ENCODE peak calls at places on chromosome 10, in five cellular contexts. J is NCI-H510A treated with DMSO at 0.1 percent for 48 hours; A is AML-193; C is Daoy; R is stimulated activated CD4-positive, alpha-beta T cell treated with anti-CD3 and anti-CD28 coated beads, Interleukin-1b, Interleukin-23, amount 100 ng/mL, for 24 hours. L is an unnamed sample.

GRCh38 chr10:43854042-43854441 is 205.4 kb upstream of the ZNF32 start:
- DNase-seq in J (no peak), A (no peak), C (peak), R (no peak), L (no peak)

GRCh38 chr10:28959850-28960501 is 282.7 kb downstream of the BAMBI start:
- DNase-seq in J (no peak), A (no peak), C (no peak), R (no peak), L (no peak)

GRCh38 chr10:113522460-113522859 is 30.4 kb upstream of the HABP2 start:
- DNase-seq in J (no peak), A (no peak), C (no peak), R (no peak), L (no peak)

GRCh38 chr10:132722391-132722790 is 63.6 kb downstream of the NKX6-2 start:
- DNase-seq in J (no peak), A (no peak), C (no peak), R (no peak), L (no peak)

GRCh38 chr10:78231930-78232329 is 198.3 kb downstream of the RPS24 start:
- DNase-seq in J (no peak), A (no peak), C (no peak), R (no peak), L (no peak)

GRCh38 chr10:17787087-17787942 is 21.8 kb upstream of the MRC1 start:
- DNase-seq in J (no peak), A (no peak), C (peak), R (no peak), L (no peak)

GRCh38 chr10:104809288-104810090 is 168.4 kb downstream of the SORCS3 start:
- DNase-seq in J (no peak), A (no peak), C (no peak), R (no peak), L (no peak)

GRCh38 chr10:60384708-60385398 is 4.8 kb downstream of the ANK3 start:
- DNase-seq in J (no peak), A (no peak), C (peak), R (no peak), L (peak)

GRCh38 chr10:53422223-53422888 is 649.8 kb upstream of the MBL2 start:
- DNase-seq in J (no peak), A (no peak), C (no peak), R (no peak), L (no peak)

GRCh38 chr10:114995468-114995867 is 57.5 kb downstream of the TRUB1 start:
- DNase-seq in J (peak), A (no peak), C (no peak), R (no peak), L (no peak)

GRCh38 chr10:76133597-76134255 is 702.3 kb downstream of the LRMDA start:
- DNase-seq in J (peak), A (no peak), C (no peak), R (no peak), L (no peak)

GRCh38 chr10:102785818-102786217 is 42.1 kb downstream of the WBP1L start:
- DNase-seq in J (no peak), A (no peak), C (no peak), R (no peak), L (no peak)

GRCh38 chr10:110483633-110484032 is 14.1 kb upstream of the DUSP5 start:
- DNase-seq in J (no peak), A (no peak), C (no peak), R (no peak), L (no peak)

GRCh38 chr10:122638106-122638505 is 61.5 kb downstream of the C10orf120 start:
- DNase-seq in J (no peak), A (no peak), C (no peak), R (no peak), L (no peak)

GRCh38 chr10:28806481-28806880 is 129.2 kb downstream of the BAMBI start:
- DNase-seq in J (no peak), A (no peak), C (no peak), R (no peak), L (no peak)

GRCh38 chr10:123967626-123968243 is 76.1 kb upstream of the CPXM2 start:
- DNase-seq in J (peak), A (peak), C (peak), R (peak), L (peak)

GRCh38 chr10:119358140-119358512 is 150.8 kb downstream of the GRK5 start:
- DNase-seq in J (no peak), A (no peak), C (no peak), R (no peak), L (no peak)

GRCh38 chr10:57015595-57016303 is 654.7 kb upstream of the ZWINT start:
- DNase-seq in J (peak), A (no peak), C (no peak), R (no peak), L (no peak)

GRCh38 chr10:17200035-17200884 is 1.2 kb downstream of the TRDMT1 start:
- DNase-seq in J (no peak), A (peak), C (no peak), R (no peak), L (no peak)

GRCh38 chr10:131485732-131486131 is 174.2 kb upstream of the TCERG1L start:
- DNase-seq in J (no peak), A (no peak), C (no peak), R (no peak), L (no peak)

GRCh38 chr10:33336606-33337334 is 2.3 kb upstream of the NRP1 start:
- DNase-seq in J (no peak), A (no peak), C (peak), R (no peak), L (no peak)

GRCh38 chr10:5944389-5945202 is 32.7 kb downstream of the IL15RA start:
- DNase-seq in J (no peak), A (no peak), C (peak), R (no peak), L (no peak)

GRCh38 chr10:11532329-11532728 is 79.1 kb downstream of the USP6NL start:
- DNase-seq in J (no peak), A (no peak), C (no peak), R (no peak), L (no peak)

GRCh38 chr10:8137726-8138125 is 83.2 kb downstream of the GATA3 start:
- DNase-seq in J (no peak), A (peak), C (no peak), R (no peak), L (no peak)

GRCh38 chr10:49769692-49770091 is 7.6 kb upstream of the OGDHL start:
- DNase-seq in J (no peak), A (no peak), C (no peak), R (no peak), L (no peak)

GRCh38 chr10:118467200-118467599 is 125.1 kb upstream of the FAM204A start:
- DNase-seq in J (no peak), A (no peak), C (no peak), R (no peak), L (no peak)

GRCh38 chr10:71295641-71296040 is 23.4 kb upstream of the SLC29A3 start:
- DNase-seq in J (no peak), A (no peak), C (no peak), R (no peak), L (no peak)

GRCh38 chr10:131090761-131091661 is 220.5 kb downstream of the TCERG1L start:
- DNase-seq in J (peak), A (no peak), C (peak), R (no peak), L (no peak)

GRCh38 chr10:79488303-79488702 is 24.0 kb upstream of the EIF5AL1 start:
- DNase-seq in J (no peak), A (no peak), C (peak), R (no peak), L (no peak)

GRCh38 chr10:80760914-80761371 is 223.2 kb downstream of the SH2D4B start:
- DNase-seq in J (no peak), A (no peak), C (no peak), R (no peak), L (no peak)

GRCh38 chr10:48476279-48476982 is 128.4 kb downstream of the ARHGAP22 start:
- DNase-seq in J (no peak), A (no peak), C (no peak), R (no peak), L (no peak)

GRCh38 chr10:85429126-85429525 is 937.5 kb downstream of the GRID1 start:
- DNase-seq in J (no peak), A (no peak), C (no peak), R (no peak), L (no peak)

GRCh38 chr10:98815039-98815660 is 368.4 kb upstream of the HPS1 start:
- DNase-seq in J (no peak), A (no peak), C (no peak), R (no peak), L (no peak)

GRCh38 chr10:17737021-17737965 is 14.7 kb upstream of the TMEM236 start:
- DNase-seq in J (peak), A (peak), C (no peak), R (no peak), L (peak)

GRCh38 chr10:85667638-85668233 is 698.9 kb downstream of the GRID1 start:
- DNase-seq in J (no peak), A (no peak), C (no peak), R (no peak), L (no peak)

GRCh38 chr10:132631348-132631735 is 93.8 kb downstream of the INPP5A start:
- DNase-seq in J (no peak), A (no peak), C (no peak), R (no peak), L (no peak)

GRCh38 chr10:123991622-123992570 is 100.3 kb upstream of the CPXM2 start:
- DNase-seq in J (no peak), A (no peak), C (no peak), R (no peak), L (no peak)

GRCh38 chr10:44936314-44936975 is 23.2 kb upstream of the RASSF4 start:
- DNase-seq in J (no peak), A (no peak), C (no peak), R (no peak), L (no peak)